ENCODE peak calls at places on chromosomes 16 and 17, in eight cellular contexts. E, S, V, B, F, U, D and M are unnamed samples.
A peak's percentile ranks its signal among the peaks of the same experiment; 100 is the strongest.

GRCh38 chr17:79839363-79840203 is at the start of gene CBX4:
- DNase-seq in D (peak; percentile 92), F (peak; percentile 92), E (peak; percentile 87), S (peak; percentile 82), B (no peak), U (peak; percentile 85), V (peak; percentile 97), M (peak; percentile 93)

GRCh38 chr16:85168732-85169256 is 56.5 kb upstream of the CIBAR2 start:
- DNase-seq in F (peak; percentile 97), B (no peak), U (peak; percentile 74), S (no peak), V (no peak), D (no peak), E (no peak), M (peak; percentile 51)

GRCh38 chr17:40541060-40541872 is 24.0 kb downstream of the CCR7 start:
- DNase-seq in D (peak; percentile 56), B (no peak), V (no peak), F (no peak), S (no peak), U (no peak), E (no peak), M (no peak)

GRCh38 chr17:7034955-7035590 is 742 bp upstream of the SLC16A13 start:
- DNase-seq in E (no peak), F (no peak), S (peak; percentile 71), D (no peak), U (no peak), B (no peak), V (no peak), M (no peak)

GRCh38 chr16:80776856-80777255 is 27.5 kb downstream of the CDYL2 start:
- DNase-seq in E (no peak), V (no peak), D (no peak), B (no peak), U (no peak), S (no peak), F (no peak), M (no peak)

GRCh38 chr16:66065869-66066403 is 300.6 kb upstream of the CDH5 start:
- DNase-seq in V (no peak), S (no peak), U (no peak), E (no peak), B (no peak), F (no peak), D (no peak), M (no peak)

GRCh38 chr17:59618894-59619312 is 792 bp upstream of the CLTC start:
- DNase-seq in S (no peak), D (peak; percentile 87), B (no peak), F (no peak), V (no peak), U (no peak), E (no peak), M (no peak)

GRCh38 chr17:18257747-18258355 is 687 bp downstream of the FLII start:
- DNase-seq in V (peak; percentile 87), D (peak; percentile 53), E (no peak), U (no peak), F (peak; percentile 27), S (peak; percentile 65), B (no peak), M (peak; percentile 82)

GRCh38 chr17:41199421-41200098 is 9.9 kb downstream of the KRTAP9-1 start:
- DNase-seq in V (no peak), S (no peak), E (no peak), D (no peak), U (no peak), B (no peak), F (no peak), M (no peak)

GRCh38 chr17:2056221-2057129 is 1.6 kb downstream of the HIC1 start:
- DNase-seq in V (no peak), B (no peak), S (peak; percentile 37), E (no peak), D (no peak), U (peak; percentile 68), F (no peak), M (no peak)

GRCh38 chr17:72122668-72123495 is 2.1 kb downstream of the SOX9 start:
- DNase-seq in V (no peak), U (peak; percentile 64), B (no peak), S (no peak), E (no peak), D (peak; percentile 86), F (no peak), M (no peak)

GRCh38 chr17:47703191-47703591 is 9.2 kb downstream of the TBKBP1 start:
- DNase-seq in E (no peak), S (no peak), U (no peak), V (no peak), D (no peak), F (no peak), B (no peak), M (no peak)

DNA sequence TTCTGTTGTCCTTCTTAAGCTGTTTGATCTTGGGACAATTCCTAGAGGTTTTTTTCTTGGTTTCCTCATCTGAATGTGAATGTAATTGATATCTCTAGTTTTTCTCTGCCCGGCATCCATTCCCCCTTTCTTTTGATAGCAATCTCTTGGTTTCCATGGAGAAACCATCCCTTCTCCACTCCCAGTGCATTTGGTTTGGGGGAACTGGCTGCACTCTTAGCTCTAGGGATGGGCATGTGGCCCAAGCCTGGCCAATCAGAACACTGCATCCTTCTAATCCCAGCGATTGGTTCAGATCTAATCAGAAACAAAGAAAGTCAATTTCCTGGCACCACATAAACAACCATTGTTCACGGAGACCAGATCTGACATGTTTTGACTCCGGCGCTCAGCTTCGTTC is 45.1 kb downstream of the IRX3 start:
- DNase-seq in D (no peak), F (no peak), S (no peak), B (no peak), U (no peak), V (no peak), E (no peak), M (no peak)
- TF ChIP-seq POLR2A in D (no peak), F (no peak), S (no peak), B (no peak), U (no peak), V (no peak), E (no peak), M (no peak)

DNA sequence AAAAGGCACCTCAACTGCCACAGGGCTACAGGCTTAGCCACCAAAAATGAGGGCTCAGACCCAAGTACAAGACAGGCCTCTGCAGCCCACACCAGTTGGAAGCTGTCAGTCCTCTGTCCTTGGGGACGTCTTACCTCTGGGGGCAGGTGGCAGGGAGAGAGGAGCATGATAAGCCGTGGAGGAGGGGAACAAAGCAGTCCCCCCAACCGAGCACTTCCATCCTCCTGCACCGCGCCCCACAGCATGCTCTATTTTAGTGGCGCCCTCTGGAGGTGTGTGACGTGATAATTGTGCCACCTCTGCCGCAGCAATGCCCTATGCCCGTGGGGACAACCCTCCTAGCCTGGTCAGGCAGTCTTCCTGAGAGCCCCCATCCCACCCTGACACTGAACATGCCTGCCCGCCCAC is 13.6 kb downstream of the G6PC3 start:
- DNase-seq in V (no peak), B (no peak), F (peak; percentile 52), S (no peak), E (no peak), U (peak; percentile 85), D (no peak), M (peak; percentile 53)
- TF ChIP-seq MAX in V (no peak), B (no peak), F (peak; percentile 17), S (no peak), E (no peak), U (peak; percentile 58), D (no peak), M (peak; percentile 5)

GRCh38 chr16:55655709-55656694 is at the start of gene SLC6A2:
- DNase-seq in U (peak; percentile 80), B (no peak), D (no peak), V (peak; percentile 39), F (no peak), S (no peak), E (no peak), M (no peak)

GRCh38 chr16:55653106-55653505 is 2.7 kb upstream of the SLC6A2 start:
- DNase-seq in U (no peak), F (no peak), V (no peak), E (no peak), S (no peak), D (no peak), B (no peak), M (no peak)

GRCh38 chr16:55656695-55657092 is 906 bp downstream of the SLC6A2 start:
- DNase-seq in F (no peak), S (no peak), V (no peak), D (no peak), U (peak; percentile 63), B (no peak), E (no peak), M (no peak)

GRCh38 chr16:55657616-55658015 is 1.8 kb downstream of the SLC6A2 start:
- DNase-seq in U (no peak), B (no peak), S (no peak), E (no peak), F (no peak), V (no peak), D (no peak), M (no peak)

DNA sequence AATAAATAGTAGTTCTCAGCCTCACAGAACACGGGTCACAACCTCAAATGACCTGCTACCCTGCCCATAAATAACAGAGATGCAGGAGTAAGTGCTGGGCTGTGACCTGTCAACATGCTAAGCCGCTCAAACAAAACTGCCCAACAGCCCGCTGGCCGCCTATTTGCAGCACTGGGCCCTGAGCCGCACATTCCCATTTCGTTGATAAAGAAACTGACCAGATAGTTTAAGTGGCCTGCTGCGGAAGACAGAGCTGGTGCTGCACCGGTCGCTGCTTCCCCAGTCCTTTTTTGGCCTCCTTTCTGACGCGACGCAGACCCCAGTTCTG is 443 bp upstream of the SLC6A2 start:
- DNase-seq in S (no peak), E (no peak), U (no peak), D (no peak), V (no peak), F (no peak), B (no peak), M (no peak)
- H3K4me3 ChIP-seq in S (no peak overlapping the region), E (no peak overlapping the region), U (peak overlapping the region; percentile 56), D (peak overlapping the region; percentile 45), V (no peak overlapping the region), F (no peak overlapping the region), B (no peak overlapping the region), M (no peak overlapping the region)

GRCh38 chr16:19218581-19218980 is 50.5 kb downstream of the SYT17 start:
- DNase-seq in S (no peak), D (no peak), U (no peak), V (no peak), E (no peak), B (no peak), F (no peak), M (no peak)

GRCh38 chr16:19223235-19223847 is 55.3 kb downstream of the SYT17 start:
- DNase-seq in D (peak; percentile 58), E (peak; percentile 42), S (peak; percentile 8), F (peak; percentile 66), V (peak; percentile 46), B (no peak), U (peak; percentile 89), M (peak; percentile 47)

GRCh38 chr16:19215705-19216104 is 47.7 kb downstream of the SYT17 start:
- DNase-seq in S (no peak), U (no peak), D (no peak), B (no peak), V (no peak), F (no peak), E (no peak), M (no peak)

GRCh38 chr16:19213885-19214284 is 45.8 kb downstream of the SYT17 start:
- DNase-seq in B (no peak), F (no peak), U (no peak), D (peak; percentile 47), V (peak; percentile 33), S (no peak), E (peak; percentile 16), M (peak; percentile 22)

DNA sequence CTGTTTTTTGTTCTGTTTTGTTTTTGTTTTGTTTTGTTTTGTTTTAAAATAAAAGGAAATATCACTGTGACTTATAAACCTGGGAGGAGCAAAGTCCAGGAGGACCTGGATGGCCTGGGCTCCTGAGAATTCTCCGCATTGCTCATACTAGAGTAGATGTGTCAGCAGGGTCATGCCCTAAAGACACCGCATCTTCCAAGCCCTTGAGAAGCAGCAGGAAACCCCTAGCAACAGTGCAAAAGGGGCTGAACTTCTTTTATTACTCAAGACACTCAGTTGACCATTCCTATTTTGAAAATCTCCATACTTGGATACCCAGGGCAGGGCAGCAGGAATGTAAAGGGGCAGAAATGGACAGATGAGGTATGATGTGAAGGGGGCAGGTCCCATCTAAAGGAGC is 51.8 kb downstream of the SYT17 start:
- DNase-seq in B (no peak), D (no peak), S (no peak), E (no peak), F (no peak), V (peak; percentile 25), U (no peak), M (no peak)
- TF ChIP-seq POLR2A in B (no peak), D (no peak), S (no peak), E (no peak), F (no peak), V (no peak), U (no peak), M (no peak)